ENCODE peak calls at places on chromosomes 16 and 17, in nine cellular contexts. One of them, this sample, is unnamed.
A peak's percentile ranks its signal among the peaks of the same experiment; 100 is the strongest.

GRCh38 chr16:23052908-23053580 is 96.2 kb downstream of the USP31 start:
- DNase-seq in SK-MEL-5: no peak
- DNase-seq in foreskin melanocyte: no peak
- DNase-seq in RPMI7951: no peak
- DNase-seq in foreskin fibroblast: no peak
- DNase-seq in fibroblast of pulmonary artery: no peak
- DNase-seq in AG10803: no peak
- DNase-seq in T-helper 1 cell: no peak
- DNase-seq in BJ: no peak
- DNase-seq in this sample: no peak

GRCh38 chr17:59840329-59840907 is 52.3 kb downstream of the TUBD1 start:
- DNase-seq in T-helper 1 cell: no peak
- DNase-seq in foreskin fibroblast: peak; percentile 24
- DNase-seq in SK-MEL-5: peak; percentile 70
- DNase-seq in RPMI7951: peak; percentile 47
- DNase-seq in fibroblast of pulmonary artery: peak; percentile 70
- DNase-seq in foreskin melanocyte: no peak
- DNase-seq in BJ: no peak
- DNase-seq in AG10803: peak; percentile 56
- DNase-seq in this sample: no peak

GRCh38 chr17:79841369-79842135 is 2.3 kb upstream of the CBX4 start:
- DNase-seq in BJ: no peak
- DNase-seq in RPMI7951: no peak
- DNase-seq in foreskin melanocyte: no peak
- DNase-seq in AG10803: no peak
- DNase-seq in foreskin fibroblast: no peak
- DNase-seq in fibroblast of pulmonary artery: no peak
- DNase-seq in T-helper 1 cell: no peak
- DNase-seq in SK-MEL-5: no peak
- DNase-seq in this sample: no peak

GRCh38 chr17:14303343-14304221 is 2.7 kb downstream of the HS3ST3B1 start:
- DNase-seq in foreskin melanocyte: no peak
- DNase-seq in BJ: no peak
- DNase-seq in SK-MEL-5: no peak
- DNase-seq in foreskin fibroblast: peak; percentile 51
- DNase-seq in fibroblast of pulmonary artery: no peak
- DNase-seq in AG10803: no peak
- DNase-seq in RPMI7951: no peak
- DNase-seq in T-helper 1 cell: peak; percentile 48
- DNase-seq in this sample: peak; percentile 53

GRCh38 chr17:63817736-63818385 is 9.4 kb upstream of the PSMC5 start:
- DNase-seq in SK-MEL-5: no peak
- DNase-seq in BJ: no peak
- DNase-seq in AG10803: no peak
- DNase-seq in T-helper 1 cell: no peak
- DNase-seq in foreskin fibroblast: no peak
- DNase-seq in foreskin melanocyte: no peak
- DNase-seq in fibroblast of pulmonary artery: no peak
- DNase-seq in RPMI7951: no peak
- DNase-seq in this sample: no peak

GRCh38 chr16:49441366-49441780 is 67.8 kb downstream of the C16orf78 start:
- DNase-seq in fibroblast of pulmonary artery: peak; percentile 3
- DNase-seq in foreskin melanocyte: no peak
- DNase-seq in RPMI7951: no peak
- DNase-seq in T-helper 1 cell: peak; percentile 51
- DNase-seq in foreskin fibroblast: no peak
- DNase-seq in BJ: no peak
- DNase-seq in AG10803: no peak
- DNase-seq in SK-MEL-5: peak; percentile 9
- DNase-seq in this sample: no peak

GRCh38 chr16:88453621-88454314 is 688 bp downstream of the ZFPM1 start:
- DNase-seq in SK-MEL-5: no peak
- DNase-seq in BJ: no peak
- DNase-seq in foreskin fibroblast: peak; percentile 55
- DNase-seq in fibroblast of pulmonary artery: no peak
- DNase-seq in foreskin melanocyte: no peak
- DNase-seq in RPMI7951: peak; percentile 47
- DNase-seq in T-helper 1 cell: no peak
- DNase-seq in AG10803: no peak
- DNase-seq in this sample: no peak

GRCh38 chr17:19248923-19249574 is 11.9 kb downstream of the EPN2 start:
- DNase-seq in T-helper 1 cell: no peak
- DNase-seq in SK-MEL-5: no peak
- DNase-seq in AG10803: peak; percentile 83
- DNase-seq in BJ: peak; percentile 58
- DNase-seq in foreskin melanocyte: no peak
- DNase-seq in fibroblast of pulmonary artery: peak; percentile 73
- DNase-seq in RPMI7951: peak; percentile 90
- DNase-seq in foreskin fibroblast: peak; percentile 93
- DNase-seq in this sample: no peak